ENCODE peak calls at places on chromosomes 5 and 9, in six cellular contexts. C is neural crest cell; W is mammary epithelial cell; D is stimulated activated CD4-positive, alpha-beta T cell treated with anti-CD3 and anti-CD28 coated beads, TNF-alpha, amount 100 ng/mL, for 1 hour; A is psoas muscle; Q is RWPE1. T is an unnamed sample.

GRCh38 chr9:128007566-128008138 is 26.9 kb upstream of the EEIG1 start:
- DNase-seq in C (no peak), W (peak), D (peak), A (peak), Q (no peak), T (peak)

GRCh38 chr5:61055434-61056006 is 106.7 kb downstream of the SMIM15 start:
- DNase-seq in C (no peak), W (peak), D (no peak), A (no peak), Q (peak), T (peak)

GRCh38 chr5:135436856-135437795 is 10.0 kb downstream of the DCANP1 start:
- DNase-seq in C (no peak), W (no peak), D (no peak), A (no peak), Q (no peak), T (no peak)

GRCh38 chr5:40685952-40686351 is 6.2 kb downstream of the PTGER4 start:
- DNase-seq in C (no peak), W (no peak), D (no peak), A (no peak), Q (no peak), T (no peak)

GRCh38 chr9:79301549-79301948 is 270.2 kb upstream of the TLE4 start:
- DNase-seq in C (no peak), W (no peak), D (no peak), A (no peak), Q (no peak), T (no peak)

GRCh38 chr5:57566914-57567313 is 84.3 kb upstream of the ACTBL2 start:
- DNase-seq in C (no peak), W (peak), D (no peak), A (no peak), Q (no peak), T (peak)

GRCh38 chr9:128703616-128704355 is 1.5 kb downstream of the PKN3 start:
- DNase-seq in C (no peak), W (no peak), D (no peak), A (peak), Q (no peak), T (no peak)

GRCh38 chr9:126722252-126722921 is 82.5 kb upstream of the ZBTB43 start:
- DNase-seq in C (peak), W (peak), D (peak), A (peak), Q (peak), T (peak)

GRCh38 chr5:155794801-155795200 is 532.2 kb upstream of the SGCD start:
- DNase-seq in C (no peak), W (no peak), D (no peak), A (no peak), Q (no peak), T (no peak)

GRCh38 chr9:97923529-97924108 is 1.3 kb upstream of the TRMO start:
- DNase-seq in C (peak), W (peak), D (no peak), A (peak), Q (peak), T (peak)

GRCh38 chr9:21789541-21790037 is 12.8 kb upstream of the MTAP start:
- DNase-seq in C (peak), W (peak), D (no peak), A (no peak), Q (peak), T (peak)

GRCh38 chr9:16873131-16873787 is 2.8 kb upstream of the BNC2 start:
- DNase-seq in C (no peak), W (no peak), D (no peak), A (no peak), Q (no peak), T (no peak)

GRCh38 chr5:27220752-27221151 is 182.4 kb upstream of the CDH9 start:
- DNase-seq in C (no peak), W (no peak), D (no peak), A (no peak), Q (no peak), T (no peak)

GRCh38 chr9:109109962-109110325 is 9.8 kb downstream of the TMEM245 start:
- DNase-seq in C (no peak), W (no peak), D (no peak), A (no peak), Q (no peak), T (peak)

GRCh38 chr5:33230467-33231078 is 210.2 kb upstream of the TARS1 start:
- DNase-seq in C (no peak), W (no peak), D (no peak), A (no peak), Q (no peak), T (peak)

GRCh38 chr5:101424530-101425175 is 521.6 kb upstream of the ST8SIA4 start:
- DNase-seq in C (no peak), W (peak), D (no peak), A (no peak), Q (no peak), T (peak)

GRCh38 chr5:174327317-174327864 is 281.9 kb downstream of the NSG2 start:
- DNase-seq in C (peak), W (peak), D (no peak), A (peak), Q (peak), T (peak)